ENCODE peak calls at places on chromosomes 7 and 10, in ten cellular contexts. N is esophagus squamous epithelium, M is adrenal gland, A is type B pancreatic cell, I is nephron progenitor cell, X is left ventricle myocardium inferior, L is astrocyte, H is WERI-Rb-1, S is activated B cell treated with CpG ODN at 0.5 μM for 24 hours, P is HFF-Myc. U is an unnamed sample.

GRCh38 chr10:62057359-62057758 is 155.9 kb downstream of the ARID5B start:
- DNase-seq in M (no peak), A (no peak), H (no peak), S (no peak), L (no peak), I (no peak), N (no peak), P (no peak), X (no peak), U (no peak)

GRCh38 chr10:46560381-46560780 is 3.9 kb upstream of the GPRIN2 start:
- DNase-seq in N (no peak), X (no peak), A (peak; percentile 67), H (peak; percentile 5), I (peak; percentile 1), S (no peak), L (no peak), P (no peak), M (peak; percentile 42), U (peak; percentile 12)

GRCh38 chr7:18421297-18422004 is 74.1 kb upstream of the HDAC9 start:
- DNase-seq in A (no peak), M (no peak), S (no peak), L (peak; percentile 12), P (no peak), I (peak; percentile 12), N (no peak), X (no peak), H (peak; percentile 79), U (no peak)

GRCh38 chr10:133248334-133248715 is 10.7 kb downstream of the VENTX start:
- DNase-seq in N (no peak), A (no peak), L (no peak), P (no peak), H (no peak), S (no peak), X (no peak), I (no peak), M (no peak), U (no peak)

GRCh38 chr7:106369349-106369748 is 84.6 kb upstream of the NAMPT start:
- DNase-seq in N (no peak), X (no peak), I (no peak), S (no peak), M (no peak), L (peak; percentile 74), P (peak; percentile 62), H (no peak), A (no peak), U (no peak)

GRCh38 chr10:75547391-75548298 is 116.2 kb downstream of the LRMDA start:
- DNase-seq in A (no peak), H (no peak), L (peak; percentile 97), N (no peak), X (no peak), S (no peak), P (no peak), M (no peak), I (no peak), U (no peak)

GRCh38 chr7:29405891-29406290 is 157.7 kb upstream of the PRR15 start:
- DNase-seq in S (no peak), L (no peak), A (no peak), I (no peak), X (no peak), H (no peak), M (no peak), N (no peak), P (no peak), U (no peak)

GRCh38 chr10:116809528-116810500 is 39.5 kb upstream of the ENO4 start:
- DNase-seq in H (no peak), N (no peak), X (peak; percentile 23), A (no peak), L (no peak), I (peak; percentile 52), S (no peak), P (no peak), M (no peak), U (peak; percentile 63)

DNA sequence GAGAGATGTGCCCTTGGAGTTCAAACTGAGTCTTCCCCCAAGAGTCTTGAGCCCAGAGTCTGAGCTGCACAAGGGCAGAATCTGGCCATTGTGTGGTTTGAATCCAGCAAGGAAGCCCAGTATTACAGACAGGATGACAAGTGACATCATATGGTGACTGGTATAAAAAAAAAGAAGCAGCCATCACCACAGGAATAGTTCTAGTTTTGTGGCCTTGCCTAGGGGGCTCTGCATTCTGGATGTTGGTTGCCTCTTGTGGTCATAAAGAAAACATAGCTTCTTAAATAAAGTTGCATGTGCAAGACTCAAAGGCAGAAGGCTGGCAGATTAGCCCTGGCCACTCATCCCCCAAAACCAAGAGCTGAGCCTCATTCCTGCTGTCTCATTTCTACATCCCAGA is 16.8 kb upstream of the LRRC72 start:
- DNase-seq in H (no peak), X (no peak), A (no peak), N (no peak), M (no peak), P (no peak), I (no peak), L (no peak), S (no peak), U (no peak)
- TF ChIP-seq CTCF in H (no peak), X (no peak), A (no peak), N (no peak), M (no peak), P (no peak), I (no peak), L (no peak), S (no peak), U (no peak)

GRCh38 chr7:118735436-118735835 is 510.9 kb downstream of the ANKRD7 start:
- DNase-seq in S (no peak), P (no peak), M (no peak), L (no peak), N (no peak), X (no peak), I (no peak), H (no peak), A (no peak), U (no peak)

GRCh38 chr7:118734541-118734940 is 510.0 kb downstream of the ANKRD7 start:
- DNase-seq in A (no peak), L (no peak), I (no peak), M (no peak), X (no peak), S (no peak), P (no peak), N (no peak), H (no peak), U (peak; percentile 47)

GRCh38 chr7:118731854-118732253 is 507.4 kb downstream of the ANKRD7 start:
- DNase-seq in S (no peak), H (no peak), M (no peak), N (no peak), L (no peak), P (no peak), X (no peak), A (no peak), I (no peak), U (no peak)
- TF ChIP-seq CTCF in S (no peak), H (no peak), M (no peak), N (no peak), L (no peak), P (no peak), X (no peak), A (no peak), I (no peak), U (no peak)

GRCh38 chr10:5447611-5448071 is 35.3 kb downstream of the NET1 start:
- DNase-seq in P (no peak), N (no peak), I (no peak), M (no peak), S (no peak), H (no peak), L (no peak), X (no peak), A (no peak), U (no peak)

GRCh38 chr10:5448333-5449048 is 36.1 kb downstream of the NET1 start:
- DNase-seq in H (no peak), I (no peak), X (no peak), S (no peak), A (no peak), N (no peak), P (no peak), L (no peak), M (no peak), U (no peak)

GRCh38 chr10:5449227-5449626 is 36.9 kb downstream of the NET1 start:
- DNase-seq in I (no peak), A (no peak), M (no peak), P (no peak), N (no peak), X (no peak), H (no peak), S (no peak), L (no peak), U (no peak)

GRCh38 chr10:5450605-5451384 is 38.4 kb downstream of the NET1 start:
- DNase-seq in N (no peak), L (no peak), H (no peak), M (no peak), I (no peak), S (no peak), A (no peak), X (no peak), P (no peak), U (no peak)

DNA sequence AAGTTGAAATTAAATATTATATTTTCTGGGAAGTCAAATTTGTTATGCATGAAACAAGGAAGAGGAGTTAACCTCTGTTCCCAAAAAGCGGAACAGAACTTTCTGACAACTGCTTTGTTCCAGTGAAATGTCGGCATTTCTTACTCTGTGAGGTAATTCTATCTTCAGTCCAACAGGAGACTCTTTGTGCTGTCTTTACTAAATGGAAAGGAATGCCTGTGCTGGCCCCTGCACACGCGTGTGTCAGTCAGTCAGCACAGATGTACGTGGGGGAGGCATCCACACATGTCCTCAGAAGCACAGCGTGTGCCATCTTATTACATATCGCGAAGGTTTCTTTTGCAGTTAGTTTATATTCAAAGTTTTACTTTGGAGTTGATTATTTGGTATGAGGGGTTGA is 37.5 kb downstream of the NET1 start:
- DNase-seq in M (no peak), N (no peak), I (no peak), X (no peak), P (no peak), S (no peak), H (no peak), L (peak; percentile 83), A (no peak), U (no peak)
- TF ChIP-seq CTCF in M (no peak), N (no peak), I (no peak), X (no peak), P (no peak), S (no peak), H (no peak), L (no peak), A (peak; percentile 45), U (peak; percentile 15)

GRCh38 chr10:125739994-125740679 is 20.6 kb downstream of the EDRF1 start:
- DNase-seq in N (no peak), L (no peak), I (no peak), S (no peak), X (no peak), P (no peak), H (no peak), M (no peak), A (no peak), U (no peak)

GRCh38 chr10:125734148-125734547 is 14.6 kb downstream of the EDRF1 start:
- DNase-seq in H (no peak), X (no peak), M (no peak), L (no peak), S (no peak), P (no peak), I (no peak), A (no peak), N (no peak), U (no peak)

DNA sequence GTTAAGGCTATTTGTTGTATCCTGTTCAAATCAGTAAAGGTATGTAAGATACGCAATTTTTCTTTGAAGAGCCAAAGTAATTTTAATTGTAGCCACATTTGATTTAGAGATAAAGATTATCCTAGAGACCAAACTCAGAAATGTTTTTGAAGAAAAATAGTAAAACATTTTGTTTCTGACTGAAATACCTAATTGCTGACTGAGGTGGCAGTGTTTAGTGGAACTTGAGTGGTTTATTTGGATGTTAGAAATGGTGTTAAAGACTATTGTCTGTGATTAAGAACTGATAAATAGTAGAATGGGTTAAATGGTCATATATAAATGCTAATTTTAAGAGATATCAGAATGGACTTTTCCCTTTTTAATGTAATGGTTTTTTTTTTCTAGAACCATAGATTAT is 15.3 kb downstream of the EDRF1 start:
- DNase-seq in S (no peak), X (no peak), M (no peak), P (no peak), H (no peak), L (no peak), N (no peak), I (no peak), A (no peak), U (no peak)
- TF ChIP-seq CTCF in S (no peak), X (no peak), M (no peak), P (no peak), H (no peak), L (peak; percentile 11), N (no peak), I (peak; percentile 24), A (peak; percentile 52), U (peak; percentile 11)

U was measured in glutamatergic neuron.